ENCODE peak calls at places on chromosomes 13 and 19, in nine cellular contexts. P is activated T-helper 1 cell treated with anti-CD3 and anti-CD28 coated beads, Interleukin-2, amount 50 U/mL, for 16 hours; E is mesendoderm; T is midbrain; L is NCI-H2081; H is fibroblast of villous mesenchyme; K is PC-3; R is cardiac fibroblast; U is activated CD8-positive, alpha-beta memory T cell treated with anti-CD3 and anti-CD28 coated beads for 48 hours. Y is an unnamed sample.

GRCh38 chr13:24613755-24614154 is 66.5 kb upstream of the ATP12A start:
- DNase-seq in P (no peak), E (no peak), T (no peak), L (no peak), H (no peak), K (no peak), R (no peak), U (no peak), Y (no peak)

GRCh38 chr13:108895220-108895704 is 265.9 kb downstream of the MYO16 start:
- DNase-seq in P (no peak), E (peak; percentile 43), T (peak; percentile 28), L (peak; percentile 57), H (peak; percentile 51), K (peak; percentile 88), R (peak; percentile 77), U (no peak), Y (no peak)

GRCh38 chr19:958967-959685 is 25.0 kb upstream of the WDR18 start:
- DNase-seq in P (no peak), E (peak; percentile 36), T (no peak), L (no peak), H (peak; percentile 86), K (peak; percentile 76), R (peak; percentile 44), U (no peak), Y (no peak)

GRCh38 chr13:101700598-101700997 is 248.1 kb downstream of the ITGBL1 start:
- DNase-seq in P (no peak), E (no peak), T (peak; percentile 30), L (no peak), H (no peak), K (no peak), R (peak; percentile 78), U (no peak), Y (no peak)

GRCh38 chr13:50512602-50513527 is 330.6 kb downstream of the DLEU7 start:
- DNase-seq in P (no peak), E (no peak), T (peak; percentile 68), L (peak; percentile 27), H (peak; percentile 67), K (peak; percentile 54), R (peak; percentile 69), U (no peak), Y (peak; percentile 60)

GRCh38 chr13:57634829-57635165 is 3.3 kb downstream of the PCDH17 start:
- DNase-seq in P (no peak), E (no peak), T (no peak), L (no peak), H (no peak), K (no peak), R (no peak), U (no peak), Y (no peak)

GRCh38 chr13:113917523-113918371 is 53.9 kb upstream of the GAS6 start:
- DNase-seq in P (no peak), E (no peak), T (no peak), L (no peak), H (no peak), K (no peak), R (no peak), U (no peak), Y (no peak)

GRCh38 chr13:21053231-21053630 is 8.2 kb downstream of the LATS2 start:
- DNase-seq in P (no peak), E (no peak), T (no peak), L (no peak), H (no peak), K (no peak), R (no peak), U (no peak), Y (no peak)

GRCh38 chr13:25731037-25731436 is 320.8 kb downstream of the SHISA2 start:
- DNase-seq in P (no peak), E (no peak), T (no peak), L (no peak), H (no peak), K (no peak), R (no peak), U (no peak), Y (no peak)

GRCh38 chr19:45968626-45969025 is 5.0 kb downstream of the NOVA2 start:
- DNase-seq in P (no peak), E (no peak), T (no peak), L (no peak), H (no peak), K (no peak), R (no peak), U (no peak), Y (no peak)

GRCh38 chr13:49093376-49093775 is 117.7 kb downstream of the FNDC3A start:
- DNase-seq in P (no peak), E (no peak), T (no peak), L (no peak), H (no peak), K (peak; percentile 19), R (no peak), U (no peak), Y (no peak)

GRCh38 chr19:16330811-16331690 is 6.4 kb downstream of the KLF2 start:
- DNase-seq in P (no peak), E (no peak), T (no peak), L (no peak), H (no peak), K (no peak), R (peak; percentile 35), U (no peak), Y (no peak)

GRCh38 chr13:75628811-75629210 is 7.3 kb upstream of the LMO7 start:
- DNase-seq in P (no peak), E (peak; percentile 10), T (no peak), L (no peak), H (no peak), K (no peak), R (no peak), U (no peak), Y (no peak)

GRCh38 chr13:39350461-39350881 is 252.5 kb downstream of the LHFPL6 start:
- DNase-seq in P (no peak), E (no peak), T (no peak), L (peak; percentile 60), H (no peak), K (no peak), R (no peak), U (no peak), Y (no peak)

GRCh38 chr19:49355890-49356289 is 6.3 kb downstream of the TEAD2 start:
- DNase-seq in P (no peak), E (no peak), T (no peak), L (no peak), H (no peak), K (no peak), R (peak; percentile 50), U (no peak), Y (no peak)